ENCODE peak calls at places on chromosomes 6 and 20, in eight cellular contexts. D is AG10803, A is lower lobe of right lung, L is HCT116, U is upper lobe of right lung, R is psoas muscle, Q is cardiac fibroblast, B is IMR-90. O is an unnamed sample.

GRCh38 chr20:10209091-10209490 is 9.5 kb upstream of the SNAP25 start:
- DNase-seq in D (peak; percentile 28), A (no peak), L (no peak), U (no peak), R (no peak), Q (peak; percentile 5), B (peak; percentile 73), O (no peak)

GRCh38 chr6:108799791-108800190 is 48.4 kb upstream of the ARMC2 start:
- DNase-seq in D (no peak), A (no peak), L (no peak), U (no peak), R (no peak), Q (no peak), B (no peak), O (no peak)

GRCh38 chr6:24963887-24964570 is 28.3 kb upstream of the RIPOR2 start:
- DNase-seq in D (no peak), A (no peak), L (no peak), U (no peak), R (no peak), Q (no peak), B (no peak), O (no peak)

GRCh38 chr20:48189177-48189576 is 403.9 kb upstream of the SULF2 start:
- DNase-seq in D (peak; percentile 61), A (no peak), L (peak; percentile 12), U (no peak), R (no peak), Q (peak; percentile 62), B (no peak), O (peak; percentile 38)

GRCh38 chr20:47258745-47259695 is 97.5 kb downstream of the ZMYND8 start:
- DNase-seq in D (peak; percentile 34), A (peak; percentile 56), L (no peak), U (peak; percentile 68), R (no peak), Q (peak; percentile 82), B (peak; percentile 63), O (peak; percentile 73)

GRCh38 chr6:132020138-132020551 is 69.0 kb upstream of the CCN2 start:
- DNase-seq in D (peak; percentile 28), A (peak; percentile 45), L (no peak), U (peak; percentile 64), R (peak; percentile 60), Q (peak; percentile 22), B (peak; percentile 13), O (no peak)

GRCh38 chr20:44886276-44886671 is 769 bp downstream of the YWHAB start:
- DNase-seq in D (no peak), A (no peak), L (no peak), U (no peak), R (no peak), Q (no peak), B (no peak), O (no peak)

GRCh38 chr6:48990746-48991145 is 472.3 kb downstream of the MMUT start:
- DNase-seq in D (no peak), A (no peak), L (no peak), U (no peak), R (no peak), Q (no peak), B (no peak), O (no peak)

GRCh38 chr6:132768051-132768517 is 10.4 kb upstream of the VNN2 start:
- DNase-seq in D (no peak), A (peak; percentile 55), L (peak; percentile 40), U (peak; percentile 74), R (no peak), Q (peak; percentile 10), B (no peak), O (peak; percentile 48)

GRCh38 chr6:143449731-143450452 is 603 bp downstream of the ADAT2 start:
- DNase-seq in D (peak; percentile 16), A (no peak), L (no peak), U (no peak), R (peak; percentile 44), Q (peak; percentile 53), B (peak; percentile 23), O (peak; percentile 20)

GRCh38 chr20:50744143-50744792 is 12.9 kb downstream of the PARD6B start:
- DNase-seq in D (peak; percentile 83), A (no peak), L (peak; percentile 67), U (no peak), R (peak; percentile 87), Q (peak; percentile 93), B (peak; percentile 88), O (no peak)
- TF ChIP-seq CTCF in D (peak; percentile 56), A (peak; percentile 13), L (peak; percentile 9), U (peak; percentile 7), R (peak; percentile 16), Q (peak; percentile 47), B (peak; percentile 75), O (no peak)

DNA sequence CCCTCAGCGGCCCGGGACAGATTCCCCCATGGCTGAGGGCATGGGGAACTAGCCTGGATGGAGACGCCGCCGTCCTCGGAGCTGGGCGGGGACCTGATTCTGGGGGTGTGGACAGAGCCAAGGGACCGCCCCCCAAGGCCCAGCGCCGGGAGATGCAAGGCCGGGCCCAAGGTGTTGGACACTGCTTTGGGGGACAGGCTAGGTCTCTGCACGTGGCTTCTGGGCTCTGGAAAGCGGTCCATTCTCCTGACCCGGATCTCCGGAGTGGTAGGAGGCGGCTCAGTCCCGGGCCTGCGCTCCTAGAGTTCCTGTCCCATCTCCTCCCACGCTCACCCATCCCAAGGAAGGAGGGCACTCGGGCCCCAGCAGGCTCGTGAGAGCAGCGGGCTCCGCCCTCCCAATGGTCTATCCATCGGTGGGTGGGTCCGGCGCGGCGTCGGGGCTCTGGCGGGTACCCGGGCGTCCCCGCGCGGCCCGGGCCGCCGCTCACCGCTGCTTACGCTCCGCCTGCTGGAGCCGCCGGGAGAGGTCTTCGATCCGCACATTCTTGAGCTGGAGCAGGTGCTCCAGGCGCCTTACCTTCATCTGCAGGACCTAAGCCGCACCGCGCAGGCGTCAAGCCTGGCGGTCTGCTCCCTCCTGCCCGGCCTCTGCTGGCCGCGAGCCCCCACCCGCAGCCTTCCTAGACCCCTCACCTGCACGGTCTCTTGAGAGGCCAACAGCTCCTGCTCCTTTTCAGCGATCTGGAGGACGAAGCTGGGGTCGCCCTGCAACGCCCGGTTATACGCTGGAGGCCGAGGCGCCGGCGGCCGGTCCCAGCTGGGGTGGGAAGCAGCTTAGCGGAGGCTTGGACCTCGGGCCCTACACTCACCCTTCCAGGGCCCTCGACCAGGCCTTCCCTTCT is 3.3 kb downstream of the SPEF1 start:
- DNase-seq in D (peak; percentile 36), A (peak; percentile 84), L (no peak), U (peak; percentile 87), R (peak; percentile 75), Q (peak; percentile 52), B (no peak), O (peak; percentile 62)
- TF ChIP-seq CTCF in D (no peak), A (peak; percentile 8), L (no peak), U (no peak), R (no peak), Q (peak; percentile 4), B (no peak), O (no peak)

GRCh38 chr6:54802775-54803631 is 43.6 kb upstream of the FAM83B start:
- DNase-seq in D (peak; percentile 43), A (no peak), L (peak; percentile 31), U (no peak), R (no peak), Q (peak; percentile 25), B (peak; percentile 83), O (no peak)
- TF ChIP-seq CTCF in D (no peak), A (no peak), L (no peak), U (no peak), R (no peak), Q (no peak), B (no peak), O (no peak)

DNA sequence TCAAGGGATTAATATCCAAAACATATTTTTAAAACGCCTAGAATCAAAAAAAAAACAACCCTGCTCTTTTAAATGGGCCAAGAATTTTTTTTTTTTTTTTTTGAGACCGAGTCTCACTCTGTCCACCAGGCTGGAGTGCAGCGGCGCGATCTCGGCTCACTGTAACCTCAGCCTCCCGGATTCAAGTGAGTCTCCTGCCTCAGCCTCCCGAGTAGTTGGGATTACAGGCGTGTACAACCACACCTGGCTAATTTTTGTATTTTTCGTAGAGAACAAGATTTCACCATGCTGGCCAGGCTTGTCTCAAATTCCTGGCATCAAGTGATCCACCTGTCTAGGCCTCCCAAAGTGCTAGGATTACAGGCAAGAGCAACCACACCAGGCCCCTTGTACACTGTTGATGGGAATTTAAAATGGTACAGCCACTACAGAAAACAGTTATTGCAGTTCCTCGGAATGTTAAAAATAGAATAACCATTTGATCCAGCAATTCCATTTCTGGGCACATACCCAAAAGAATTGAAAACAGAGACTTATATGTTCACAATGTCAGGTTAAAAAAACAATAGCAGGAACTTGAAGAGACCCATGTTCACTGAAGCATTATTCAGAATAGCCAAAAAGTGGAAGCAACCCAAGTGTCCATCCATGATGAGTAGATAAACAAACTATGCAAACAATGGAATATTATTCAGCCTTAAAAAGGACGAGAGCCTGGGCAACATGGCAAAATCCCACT is 3.1 kb upstream of the MYL9 start:
- DNase-seq in D (no peak), A (no peak), L (no peak), U (no peak), R (no peak), Q (peak; percentile 86), B (peak; percentile 60), O (no peak)
- TF ChIP-seq CTCF in D (no peak), A (no peak), L (no peak), U (no peak), R (no peak), Q (no peak), B (no peak), O (no peak)

GRCh38 chr6:149963462-149964242 is at the start of gene ULBP1:
- DNase-seq in D (peak; percentile 94), A (peak; percentile 92), L (peak; percentile 81), U (peak; percentile 93), R (peak; percentile 93), Q (peak; percentile 84), B (peak; percentile 83), O (peak; percentile 66)
- TF ChIP-seq CTCF in D (peak; percentile 20), A (peak; percentile 20), L (no peak), U (peak; percentile 10), R (no peak), Q (no peak), B (no peak), O (no peak)

GRCh38 chr6:161613711-161614110 is 339.9 kb upstream of the AGPAT4 start:
- DNase-seq in D (no peak), A (no peak), L (no peak), U (no peak), R (no peak), Q (no peak), B (no peak), O (no peak)

DNA sequence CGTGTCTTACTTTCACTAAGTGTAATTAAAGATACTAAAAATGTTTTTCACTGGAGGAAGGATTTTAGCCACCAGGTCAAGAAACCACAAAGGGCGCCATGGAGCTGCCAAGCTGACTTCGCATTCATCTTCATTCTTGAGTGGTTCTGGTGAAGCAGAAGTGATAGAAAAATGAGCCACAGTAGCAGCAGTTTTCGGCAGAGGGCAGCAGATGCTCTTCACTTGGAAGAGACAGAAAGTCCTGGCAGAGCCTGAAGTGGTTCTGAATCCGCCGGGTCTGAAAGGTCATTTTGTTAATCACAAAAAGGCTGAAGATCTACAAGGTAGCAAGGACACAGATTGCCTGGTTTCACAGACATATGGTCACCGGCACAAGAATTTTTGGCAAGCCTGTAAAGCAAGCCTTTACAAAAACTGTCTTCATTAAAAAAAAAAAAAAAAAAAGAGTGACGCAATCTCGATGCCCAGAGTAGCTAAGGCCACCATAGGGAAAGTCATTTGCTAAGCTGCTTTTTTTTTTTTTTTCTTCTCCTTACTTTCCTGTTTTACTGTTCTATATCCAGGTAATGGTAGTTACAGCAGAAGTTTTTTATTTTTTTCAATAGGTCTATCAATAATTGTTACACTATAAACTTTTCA is 345.1 kb upstream of the AGPAT4 start:
- DNase-seq in D (peak; percentile 77), A (no peak), L (peak; percentile 10), U (no peak), R (no peak), Q (peak; percentile 51), B (no peak), O (no peak)
- TF ChIP-seq CTCF in D (peak; percentile 91), A (peak; percentile 13), L (peak; percentile 39), U (peak; percentile 14), R (peak; percentile 51), Q (peak; percentile 49), B (no peak), O (no peak)

GRCh38 chr20:24834310-24834709 is 114.8 kb upstream of the CST7 start:
- DNase-seq in D (no peak), A (no peak), L (no peak), U (no peak), R (no peak), Q (no peak), B (no peak), O (no peak)
- TF ChIP-seq CTCF in D (no peak), A (no peak), L (no peak), U (no peak), R (no peak), Q (no peak), B (no peak), O (no peak)